ENCODE peak calls at places on chromosomes 1 and 21, in six cellular contexts. One of them, this sample, is unnamed.

GRCh38 chr21:44903054-44903685 is 17.5 kb downstream of the ITGB2 start:
- DNase-seq in aorta: no peak
- DNase-seq in K562: no peak
- DNase-seq in thoracic aorta: no peak
- DNase-seq in brain microvascular endothelial cell: no peak
- DNase-seq in heart right ventricle: no peak
- DNase-seq in this sample: no peak

GRCh38 chr1:54163573-54163972 is 10.8 kb upstream of the CDCP2 start:
- DNase-seq in aorta: no peak
- DNase-seq in K562: peak; percentile 70
- DNase-seq in thoracic aorta: no peak
- DNase-seq in brain microvascular endothelial cell: no peak
- DNase-seq in heart right ventricle: no peak
- DNase-seq in this sample: no peak

GRCh38 chr1:84298336-84298687 is 3.2 kb upstream of the SAMD13 start:
- DNase-seq in aorta: peak; percentile 86
- DNase-seq in K562: peak; percentile 67
- DNase-seq in thoracic aorta: peak; percentile 10
- DNase-seq in brain microvascular endothelial cell: no peak
- DNase-seq in heart right ventricle: peak; percentile 45
- DNase-seq in this sample: peak; percentile 58

GRCh38 chr21:35057428-35057827 is 8.3 kb upstream of the RUNX1 start:
- DNase-seq in aorta: no peak
- DNase-seq in K562: no peak
- DNase-seq in thoracic aorta: no peak
- DNase-seq in brain microvascular endothelial cell: no peak
- DNase-seq in heart right ventricle: no peak
- DNase-seq in this sample: no peak

GRCh38 chr1:229127301-229127700 is 143.6 kb upstream of the RAB4A start:
- DNase-seq in aorta: no peak
- DNase-seq in K562: no peak
- DNase-seq in thoracic aorta: no peak
- DNase-seq in brain microvascular endothelial cell: peak; percentile 10
- DNase-seq in heart right ventricle: no peak
- DNase-seq in this sample: no peak

GRCh38 chr1:53518775-53519174 is 59.6 kb downstream of the DMRTB1 start:
- DNase-seq in aorta: no peak
- DNase-seq in K562: no peak
- DNase-seq in thoracic aorta: no peak
- DNase-seq in brain microvascular endothelial cell: no peak
- DNase-seq in heart right ventricle: no peak
- DNase-seq in this sample: no peak

GRCh38 chr1:1250828-1251284 is 4.3 kb upstream of the C1QTNF12 start:
- DNase-seq in aorta: no peak
- DNase-seq in K562: no peak
- DNase-seq in thoracic aorta: no peak
- DNase-seq in brain microvascular endothelial cell: no peak
- DNase-seq in heart right ventricle: no peak
- DNase-seq in this sample: peak; percentile 10

GRCh38 chr21:33374080-33374873 is 28.9 kb upstream of the IFNGR2 start:
- DNase-seq in aorta: no peak
- DNase-seq in K562: no peak
- DNase-seq in thoracic aorta: no peak
- DNase-seq in brain microvascular endothelial cell: peak; percentile 58
- DNase-seq in heart right ventricle: peak; percentile 66
- DNase-seq in this sample: peak; percentile 51

GRCh38 chr1:36089393-36090121 is 865 bp downstream of the ADPRS start:
- DNase-seq in aorta: peak; percentile 64
- DNase-seq in K562: no peak
- DNase-seq in thoracic aorta: no peak
- DNase-seq in brain microvascular endothelial cell: peak; percentile 64
- DNase-seq in heart right ventricle: no peak
- DNase-seq in this sample: no peak

GRCh38 chr1:222616535-222616934 is 1.4 kb upstream of the MIA3 start:
- DNase-seq in aorta: no peak
- DNase-seq in K562: no peak
- DNase-seq in thoracic aorta: no peak
- DNase-seq in brain microvascular endothelial cell: peak; percentile 47
- DNase-seq in heart right ventricle: no peak
- DNase-seq in this sample: no peak

GRCh38 chr1:26432793-26433192 is 672 bp downstream of the DHDDS start:
- DNase-seq in aorta: no peak
- DNase-seq in K562: no peak
- DNase-seq in thoracic aorta: no peak
- DNase-seq in brain microvascular endothelial cell: no peak
- DNase-seq in heart right ventricle: no peak
- DNase-seq in this sample: no peak

GRCh38 chr1:26434161-26434752 is 2.1 kb downstream of the DHDDS start:
- DNase-seq in aorta: no peak
- DNase-seq in K562: no peak
- DNase-seq in thoracic aorta: no peak
- DNase-seq in brain microvascular endothelial cell: no peak
- DNase-seq in heart right ventricle: no peak
- DNase-seq in this sample: no peak

GRCh38 chr1:26431979-26432695 is at the start of gene DHDDS:
- DNase-seq in aorta: peak; percentile 99
- DNase-seq in K562: peak; percentile 100
- DNase-seq in thoracic aorta: peak; percentile 92
- DNase-seq in brain microvascular endothelial cell: peak; percentile 96
- DNase-seq in heart right ventricle: peak; percentile 97
- DNase-seq in this sample: peak; percentile 95

DNA sequence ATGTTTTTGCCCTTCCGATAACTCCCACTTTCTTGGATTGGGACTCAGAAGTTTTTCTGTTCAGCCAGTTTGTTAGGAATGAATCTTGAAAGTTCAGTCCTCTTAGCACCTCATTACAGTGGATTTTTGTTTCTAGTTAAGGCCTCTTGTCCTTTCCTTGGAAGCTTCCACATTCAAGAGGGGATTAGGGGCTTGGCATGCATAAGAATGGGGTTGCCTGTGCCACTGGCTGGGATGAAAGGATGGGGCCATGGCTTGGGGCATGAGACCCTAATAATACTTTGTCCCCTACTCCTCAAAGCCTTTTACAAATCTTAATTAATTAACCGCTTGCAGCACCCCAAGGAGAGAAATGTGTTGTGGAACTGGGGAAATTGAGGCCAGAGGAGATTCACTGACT is 2.4 kb upstream of the DHDDS start:
- DNase-seq in aorta: no peak
- DNase-seq in K562: no peak
- DNase-seq in thoracic aorta: no peak
- DNase-seq in brain microvascular endothelial cell: no peak
- DNase-seq in heart right ventricle: no peak
- DNase-seq in this sample: no peak
- H3K4me3 ChIP-seq in aorta: no peak overlapping the region
- H3K4me3 ChIP-seq in K562: no peak overlapping the region
- H3K4me3 ChIP-seq in thoracic aorta: no peak overlapping the region
- H3K4me3 ChIP-seq in brain microvascular endothelial cell: no peak overlapping the region
- H3K4me3 ChIP-seq in heart right ventricle: no peak overlapping the region
- H3K4me3 ChIP-seq in this sample: no peak overlapping the region

GRCh38 chr1:57340361-57341192 is 83.3 kb downstream of the DAB1 start:
- DNase-seq in aorta: no peak
- DNase-seq in K562: no peak
- DNase-seq in thoracic aorta: no peak
- DNase-seq in brain microvascular endothelial cell: no peak
- DNase-seq in heart right ventricle: no peak
- DNase-seq in this sample: no peak
- H3K4me3 ChIP-seq in aorta: no peak overlapping the region
- H3K4me3 ChIP-seq in K562: no peak overlapping the region
- H3K4me3 ChIP-seq in thoracic aorta: no peak overlapping the region
- H3K4me3 ChIP-seq in brain microvascular endothelial cell: no peak overlapping the region
- H3K4me3 ChIP-seq in heart right ventricle: no peak overlapping the region
- H3K4me3 ChIP-seq in this sample: no peak overlapping the region

DNA sequence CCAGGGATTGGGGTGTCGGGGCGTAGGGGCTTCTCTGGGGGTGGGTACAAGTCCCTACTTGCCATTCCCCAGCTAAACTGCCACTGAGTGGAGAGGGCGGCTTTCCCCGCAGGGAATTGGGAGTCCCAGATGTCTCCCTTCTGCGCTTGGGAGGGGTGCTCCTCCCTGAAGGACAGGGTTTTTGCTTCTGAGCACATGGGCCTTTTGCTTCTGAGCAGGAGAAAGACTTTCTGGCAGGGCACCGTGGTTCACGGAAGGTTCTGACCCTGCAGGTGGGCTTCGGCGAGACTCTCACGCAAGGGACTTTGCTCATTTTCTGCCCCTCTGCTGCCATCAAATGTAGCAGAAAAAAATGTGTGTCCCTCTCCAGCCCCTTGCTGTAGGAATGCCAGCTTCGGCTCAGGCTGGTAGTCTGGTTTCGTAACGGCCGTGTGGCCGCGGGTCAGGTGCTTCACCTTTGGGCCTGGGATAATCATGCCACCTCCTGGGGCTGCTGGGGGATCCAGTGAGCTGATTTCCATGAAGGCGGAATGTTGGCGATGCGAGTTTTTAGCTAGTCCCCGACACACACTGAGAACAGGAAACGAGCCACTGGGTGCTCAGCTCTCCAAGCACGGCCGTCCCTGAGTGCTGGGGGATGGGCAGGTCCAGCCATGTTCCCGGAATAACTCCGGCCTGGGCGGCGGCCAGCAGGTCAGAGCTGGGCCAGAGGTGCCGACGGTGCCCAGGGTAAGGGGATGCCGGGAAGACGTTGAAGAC is 364.0 kb downstream of the CAMTA1 start:
- DNase-seq in aorta: peak; percentile 86
- DNase-seq in K562: no peak
- DNase-seq in thoracic aorta: no peak
- DNase-seq in brain microvascular endothelial cell: peak; percentile 12
- DNase-seq in heart right ventricle: peak; percentile 73
- DNase-seq in this sample: no peak
- H3K4me3 ChIP-seq in aorta: no peak overlapping the region
- H3K4me3 ChIP-seq in K562: no peak overlapping the region
- H3K4me3 ChIP-seq in thoracic aorta: peak overlapping the region; percentile 63
- H3K4me3 ChIP-seq in brain microvascular endothelial cell: peak overlapping the region; percentile 22
- H3K4me3 ChIP-seq in heart right ventricle: no peak overlapping the region
- H3K4me3 ChIP-seq in this sample: no peak overlapping the region

DNA sequence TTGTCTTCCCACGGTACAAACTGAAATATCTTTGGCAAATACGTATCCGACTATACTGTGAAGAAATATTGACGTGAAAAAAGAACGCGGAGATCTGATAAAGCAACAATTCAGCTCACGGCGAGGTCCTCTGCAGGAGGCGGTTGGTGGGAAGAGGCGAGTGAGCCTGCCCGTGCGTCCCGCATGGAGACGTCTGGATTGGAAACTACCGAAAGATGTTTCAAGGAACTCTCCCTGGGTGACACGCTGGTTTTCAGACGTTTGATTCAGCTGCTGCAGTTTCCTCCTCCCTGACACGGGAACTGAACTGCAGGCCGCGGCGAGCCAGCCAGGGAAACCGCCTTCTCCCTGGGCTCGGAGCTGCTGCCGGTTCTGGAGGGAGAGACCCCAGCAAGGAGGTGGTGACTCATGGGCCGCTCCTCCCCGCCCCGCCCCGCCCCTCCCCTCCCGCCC is 390 bp upstream of the COL6A1 start:
- DNase-seq in aorta: peak; percentile 93
- DNase-seq in K562: peak; percentile 94
- DNase-seq in thoracic aorta: no peak
- DNase-seq in brain microvascular endothelial cell: peak; percentile 81
- DNase-seq in heart right ventricle: peak; percentile 85
- DNase-seq in this sample: peak; percentile 88
- H3K4me3 ChIP-seq in aorta: peak overlapping the region; percentile 43
- H3K4me3 ChIP-seq in K562: peak overlapping the region; percentile 11
- H3K4me3 ChIP-seq in thoracic aorta: peak overlapping the region; percentile 65
- H3K4me3 ChIP-seq in brain microvascular endothelial cell: peak overlapping the region; percentile 47
- H3K4me3 ChIP-seq in heart right ventricle: peak overlapping the region; percentile 97
- H3K4me3 ChIP-seq in this sample: peak overlapping the region; percentile 44

GRCh38 chr1:112332751-112333150 is 63.3 kb upstream of the CTTNBP2NL start:
- DNase-seq in aorta: no peak
- DNase-seq in K562: no peak
- DNase-seq in thoracic aorta: no peak
- DNase-seq in brain microvascular endothelial cell: no peak
- DNase-seq in heart right ventricle: no peak
- DNase-seq in this sample: no peak

GRCh38 chr1:112341986-112342385 is 54.0 kb upstream of the CTTNBP2NL start:
- DNase-seq in aorta: no peak
- DNase-seq in K562: no peak
- DNase-seq in thoracic aorta: no peak
- DNase-seq in brain microvascular endothelial cell: no peak
- DNase-seq in heart right ventricle: no peak
- DNase-seq in this sample: no peak

GRCh38 chr1:112335351-112335750 is 60.7 kb upstream of the CTTNBP2NL start:
- DNase-seq in aorta: no peak
- DNase-seq in K562: no peak
- DNase-seq in thoracic aorta: no peak
- DNase-seq in brain microvascular endothelial cell: no peak
- DNase-seq in heart right ventricle: no peak
- DNase-seq in this sample: no peak

DNA sequence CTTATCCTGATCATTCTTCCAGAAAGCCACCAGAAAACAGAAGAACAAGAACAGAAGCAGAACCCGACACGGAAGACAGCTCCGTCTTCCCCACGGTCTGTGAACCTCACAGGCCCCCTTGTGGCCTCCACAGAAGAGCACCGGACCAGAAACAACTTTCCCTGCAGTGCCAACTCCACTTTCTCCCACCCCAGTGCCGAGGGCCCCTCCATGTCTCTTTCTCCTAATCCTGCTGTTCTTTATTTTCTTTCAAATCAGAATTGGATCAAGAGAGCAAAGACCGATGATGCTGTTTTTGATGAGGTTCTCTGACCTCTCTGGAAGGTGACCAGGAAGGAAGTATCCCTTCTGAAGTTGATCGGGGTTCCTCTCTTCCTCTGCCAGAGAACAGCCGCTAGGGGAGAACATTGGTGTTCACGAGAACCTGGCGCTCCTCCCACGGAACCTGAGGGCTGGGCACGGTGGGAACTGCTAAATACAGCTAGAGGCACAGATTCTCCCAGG is 58.9 kb upstream of the CTTNBP2NL start:
- DNase-seq in aorta: no peak
- DNase-seq in K562: peak; percentile 52
- DNase-seq in thoracic aorta: no peak
- DNase-seq in brain microvascular endothelial cell: peak; percentile 15
- DNase-seq in heart right ventricle: peak; percentile 36
- DNase-seq in this sample: peak; percentile 42
- H3K4me3 ChIP-seq in aorta: no peak overlapping the region
- H3K4me3 ChIP-seq in K562: no peak overlapping the region
- H3K4me3 ChIP-seq in thoracic aorta: no peak overlapping the region
- H3K4me3 ChIP-seq in brain microvascular endothelial cell: no peak overlapping the region
- H3K4me3 ChIP-seq in heart right ventricle: no peak overlapping the region
- H3K4me3 ChIP-seq in this sample: no peak overlapping the region

GRCh38 chr21:42218836-42219605 is at the start of gene ABCG1:
- DNase-seq in aorta: peak; percentile 83
- DNase-seq in K562: peak; percentile 47
- DNase-seq in thoracic aorta: no peak
- DNase-seq in brain microvascular endothelial cell: no peak
- DNase-seq in heart right ventricle: no peak
- DNase-seq in this sample: peak; percentile 70
- H3K4me3 ChIP-seq in aorta: peak within 1 kb of the TSS; percentile 21
- H3K4me3 ChIP-seq in K562: no peak within 1 kb of the TSS
- H3K4me3 ChIP-seq in thoracic aorta: peak within 1 kb of the TSS; percentile 86
- H3K4me3 ChIP-seq in brain microvascular endothelial cell: no peak within 1 kb of the TSS
- H3K4me3 ChIP-seq in heart right ventricle: peak within 1 kb of the TSS; percentile 81
- H3K4me3 ChIP-seq in this sample: peak within 1 kb of the TSS; percentile 59

This sample was measured in BE2C.